ENCODE peak calls at places on chromosomes 3 and 15, in six cellular contexts. F, L, H, E, A and B are unnamed samples.

GRCh38 chr3:173913397-173913796 is 515.9 kb downstream of the NLGN1 start:
- DNase-seq in F (no peak), L (peak), H (peak), E (no peak), A (peak), B (no peak)

GRCh38 chr3:188956839-188957489 is 214.8 kb upstream of the TPRG1 start:
- DNase-seq in F (peak), L (peak), H (peak), E (peak), A (peak), B (peak)

GRCh38 chr3:188037116-188037718 is 116.7 kb upstream of the LPP start:
- DNase-seq in F (no peak), L (peak), H (peak), E (no peak), A (peak), B (peak)

GRCh38 chr3:159853506-159853864 is 135.2 kb upstream of the IL12A start:
- DNase-seq in F (no peak), L (no peak), H (no peak), E (no peak), A (no peak), B (no peak)

GRCh38 chr3:57820479-57820878 is 64.4 kb downstream of the SLMAP start:
- DNase-seq in F (no peak), L (no peak), H (no peak), E (no peak), A (no peak), B (peak)

GRCh38 chr15:91072162-91072561 is 27.9 kb upstream of the SV2B start:
- DNase-seq in F (no peak), L (no peak), H (no peak), E (no peak), A (no peak), B (no peak)

GRCh38 chr3:171801738-171802600 is 8.3 kb downstream of the PLD1 start:
- DNase-seq in F (peak), L (no peak), H (peak), E (no peak), A (peak), B (no peak)

GRCh38 chr15:45640610-45641009 is 5.8 kb downstream of the SQOR start:
- DNase-seq in F (no peak), L (no peak), H (peak), E (peak), A (peak), B (peak)

GRCh38 chr3:96266395-96267187 is 547.8 kb upstream of the EPHA6 start:
- DNase-seq in F (no peak), L (peak), H (peak), E (no peak), A (no peak), B (peak)

GRCh38 chr15:40819048-40819447 is 9.5 kb downstream of the PPP1R14D start:
- DNase-seq in F (no peak), L (no peak), H (no peak), E (no peak), A (no peak), B (no peak)

GRCh38 chr3:129992781-129993180 is 18.3 kb downstream of the TRH start:
- DNase-seq in F (no peak), L (peak), H (no peak), E (peak), A (peak), B (no peak)

GRCh38 chr3:175605851-175606250 is 746.7 kb downstream of the NAALADL2 start:
- DNase-seq in F (no peak), L (no peak), H (no peak), E (no peak), A (peak), B (no peak)

GRCh38 chr3:118269537-118270125 is 765.0 kb downstream of the IGSF11 start:
- DNase-seq in F (no peak), L (no peak), H (no peak), E (no peak), A (no peak), B (no peak)

GRCh38 chr3:23762214-23763039 is 43.3 kb upstream of the UBE2E1 start:
- DNase-seq in F (no peak), L (no peak), H (no peak), E (no peak), A (no peak), B (no peak)
- H3K4me3 ChIP-seq in F (no peak), L (no peak), H (no peak), E (no peak), A (no peak), B (no peak)

GRCh38 chr3:134318166-134318565 is 56.1 kb downstream of the AMOTL2 start:
- DNase-seq in F (no peak), L (no peak), H (no peak), E (no peak), A (no peak), B (no peak)

GRCh38 chr3:134315286-134316106 is 58.8 kb downstream of the AMOTL2 start:
- DNase-seq in F (no peak), L (no peak), H (peak), E (no peak), A (peak), B (no peak)

GRCh38 chr3:134314588-134315285 is 59.5 kb downstream of the AMOTL2 start:
- DNase-seq in F (no peak), L (no peak), H (no peak), E (no peak), A (peak), B (no peak)

GRCh38 chr3:134319894-134320293 is 54.4 kb downstream of the AMOTL2 start:
- DNase-seq in F (no peak), L (no peak), H (no peak), E (no peak), A (no peak), B (no peak)

GRCh38 chr3:134317106-134317947 is 56.9 kb downstream of the AMOTL2 start:
- DNase-seq in F (no peak), L (no peak), H (no peak), E (no peak), A (peak), B (no peak)
- H3K4me3 ChIP-seq in F (no peak), L (no peak), H (no peak), E (no peak), A (no peak), B (no peak)

GRCh38 chr3:196643201-196643749 is 3.8 kb downstream of the NRROS start:
- DNase-seq in F (no peak), L (no peak), H (no peak), E (no peak), A (no peak), B (no peak)

GRCh38 chr3:196643761-196644160 is 4.3 kb downstream of the NRROS start:
- DNase-seq in F (no peak), L (no peak), H (no peak), E (no peak), A (no peak), B (no peak)

GRCh38 chr3:196640501-196640968 is 1.0 kb downstream of the NRROS start:
- DNase-seq in F (no peak), L (no peak), H (no peak), E (no peak), A (no peak), B (no peak)

GRCh38 chr3:196639517-196640500 is at the start of gene NRROS:
- DNase-seq in F (no peak), L (peak), H (peak), E (no peak), A (peak), B (peak)

GRCh38 chr3:196641278-196642058 is 2.0 kb downstream of the NRROS start:
- DNase-seq in F (no peak), L (no peak), H (no peak), E (no peak), A (no peak), B (no peak)
- H3K4me3 ChIP-seq in F (no peak), L (no peak), H (no peak), E (no peak), A (no peak), B (no peak)

GRCh38 chr3:156407617-156408225 is 147.2 kb downstream of the SSR3 start:
- DNase-seq in F (no peak), L (no peak), H (no peak), E (no peak), A (no peak), B (no peak)
- H3K4me3 ChIP-seq in F (no peak), L (no peak), H (no peak), E (no peak), A (no peak), B (no peak)

GRCh38 chr15:33188159-33188558 is 6.4 kb downstream of the FMN1 start:
- DNase-seq in F (no peak), L (no peak), H (no peak), E (no peak), A (no peak), B (no peak)
- H3K4me3 ChIP-seq in F (no peak), L (no peak), H (no peak), E (no peak), A (no peak), B (no peak)

GRCh38 chr3:185094691-185095090 is 58.2 kb downstream of the C3orf70 start:
- DNase-seq in F (no peak), L (no peak), H (no peak), E (no peak), A (no peak), B (no peak)
- H3K4me3 ChIP-seq in F (no peak), L (no peak), H (no peak), E (no peak), A (no peak), B (no peak)